ENCODE peak calls at places on chromosome 14, in five cellular contexts. A is GM13976; E is activated gamma-delta T cell treated with anti-CD3 and anti-CD28 coated beads, Interleukin-2, amount 50 U/mL, for 16 hours; W is AML-193; F is cardiac fibroblast. M is an unnamed sample.

GRCh38 chr14:36515896-36516718 is 3.9 kb downstream of the NKX2-1 start:
- DNase-seq in A (peak; percentile 31), E (no peak), W (no peak), F (no peak), M (no peak)

GRCh38 chr14:55645148-55645547 is 65.1 kb downstream of the KTN1 start:
- DNase-seq in A (no peak), E (no peak), W (peak; percentile 85), F (no peak), M (no peak)

GRCh38 chr14:32444262-32444661 is 115.2 kb downstream of the AKAP6 start:
- DNase-seq in A (no peak), E (no peak), W (no peak), F (no peak), M (no peak)

GRCh38 chr14:22768947-22769346 is 2.5 kb downstream of the OXA1L start:
- DNase-seq in A (no peak), E (no peak), W (no peak), F (no peak), M (no peak)

GRCh38 chr14:77240336-77240915 is 30.6 kb downstream of the NGB start:
- DNase-seq in A (no peak), E (no peak), W (no peak), F (no peak), M (peak; percentile 24)

GRCh38 chr14:90111895-90112534 is 50.2 kb downstream of the KCNK13 start:
- DNase-seq in A (no peak), E (no peak), W (no peak), F (no peak), M (no peak)

GRCh38 chr14:25015761-25016160 is 34.2 kb downstream of the STXBP6 start:
- DNase-seq in A (no peak), E (no peak), W (no peak), F (no peak), M (no peak)

GRCh38 chr14:38469156-38469555 is 213.3 kb upstream of the CLEC14A start:
- DNase-seq in A (no peak), E (no peak), W (no peak), F (peak; percentile 53), M (no peak)

GRCh38 chr14:101708853-101709532 is 52.5 kb upstream of the PPP2R5C start:
- DNase-seq in A (no peak), E (no peak), W (no peak), F (no peak), M (peak; percentile 20)

GRCh38 chr14:80575763-80576162 is 364.5 kb upstream of the DIO2 start:
- DNase-seq in A (no peak), E (no peak), W (no peak), F (no peak), M (no peak)

GRCh38 chr14:100476012-100476822 is 111.0 kb downstream of the BEGAIN start:
- DNase-seq in A (no peak), E (no peak), W (no peak), F (peak; percentile 66), M (no peak)

GRCh38 chr14:63134801-63135200 is 69.4 kb upstream of the RHOJ start:
- DNase-seq in A (no peak), E (no peak), W (no peak), F (peak; percentile 11), M (peak; percentile 22)

GRCh38 chr14:75050852-75051555 is at the start of gene MLH3:
- DNase-seq in A (peak; percentile 91), E (peak; percentile 69), W (peak; percentile 54), F (peak; percentile 85), M (peak; percentile 69)

GRCh38 chr14:53478174-53478573 is 325.1 kb upstream of the DDHD1 start:
- DNase-seq in A (no peak), E (no peak), W (no peak), F (no peak), M (no peak)

GRCh38 chr14:96421236-96421635 is 29.3 kb downstream of the AK7 start:
- DNase-seq in A (no peak), E (no peak), W (no peak), F (peak; percentile 17), M (no peak)

GRCh38 chr14:101400815-101401214 is 160.5 kb upstream of the DIO3 start:
- DNase-seq in A (peak; percentile 21), E (no peak), W (no peak), F (peak; percentile 57), M (no peak)

GRCh38 chr14:58574623-58575022 is 63.1 kb upstream of the DACT1 start:
- DNase-seq in A (no peak), E (no peak), W (no peak), F (peak; percentile 18), M (no peak)

GRCh38 chr14:71783786-71784185 is 148.4 kb upstream of the RGS6 start:
- DNase-seq in A (no peak), E (no peak), W (no peak), F (no peak), M (no peak)

GRCh38 chr14:95394981-95395737 is 75.5 kb upstream of the CLMN start:
- DNase-seq in A (no peak), E (no peak), W (no peak), F (no peak), M (no peak)

GRCh38 chr14:101060171-101060601 is 156.7 kb upstream of the RTL1 start:
- DNase-seq in A (no peak), E (no peak), W (no peak), F (no peak), M (no peak)

GRCh38 chr14:98840511-98840910 is 431.5 kb downstream of the BCL11B start:
- DNase-seq in A (no peak), E (no peak), W (no peak), F (no peak), M (no peak)

GRCh38 chr14:67515386-67516079 is 17.6 kb upstream of the PLEKHH1 start:
- DNase-seq in A (peak; percentile 79), E (no peak), W (no peak), F (no peak), M (peak; percentile 35)

GRCh38 chr14:100772607-100773165 is 46.0 kb downstream of the DLK1 start:
- DNase-seq in A (no peak), E (no peak), W (no peak), F (no peak), M (no peak)